ENCODE peak calls at places on chromosome 1, in four cellular contexts. J, Z, C and W are unnamed samples.

GRCh38 chr1:63915121-63915520 is 141.3 kb downstream of the ROR1 start:
- DNase-seq in C (no peak), Z (no peak), J (peak), W (no peak)

GRCh38 chr1:93625582-93626327 is 55.9 kb downstream of the BCAR3 start:
- DNase-seq in J (peak), C (no peak), Z (no peak), W (no peak)

GRCh38 chr1:219304227-219305226 is 130.8 kb downstream of the LYPLAL1 start:
- DNase-seq in J (peak), C (no peak), Z (no peak), W (no peak)

GRCh38 chr1:59605761-59606160 is 209.0 kb upstream of the HOOK1 start:
- DNase-seq in Z (no peak), J (no peak), C (no peak), W (no peak)

GRCh38 chr1:24190970-24191570 is 4.0 kb upstream of the IFNLR1 start:
- DNase-seq in J (no peak), Z (no peak), C (no peak), W (no peak)

GRCh38 chr1:93680121-93681094 is 1.2 kb downstream of the BCAR3 start:
- DNase-seq in J (peak), C (peak), Z (peak), W (peak)

GRCh38 chr1:20430355-20431290 is 55.4 kb downstream of the CAMK2N1 start:
- DNase-seq in J (peak), C (peak), Z (no peak), W (no peak)

GRCh38 chr1:214720561-214720960 is 117.6 kb downstream of the CENPF start:
- DNase-seq in J (no peak), C (no peak), Z (no peak), W (no peak)

GRCh38 chr1:15101801-15102200 is 51.7 kb upstream of the TMEM51 start:
- DNase-seq in Z (no peak), C (no peak), J (no peak), W (peak)

GRCh38 chr1:16068356-16069270 is 4.8 kb downstream of the FAM131C start:
- DNase-seq in Z (peak), J (no peak), C (no peak), W (no peak)

GRCh38 chr1:200877839-200878551 is 5.2 kb downstream of the GPR25 start:
- DNase-seq in J (no peak), Z (no peak), C (no peak), W (no peak)

GRCh38 chr1:42681771-42682483 is at the start of gene YBX1:
- DNase-seq in C (peak), Z (peak), J (peak), W (peak)

GRCh38 chr1:221620437-221621384 is 121.2 kb downstream of the DUSP10 start:
- DNase-seq in J (peak), Z (no peak), C (no peak), W (no peak)

GRCh38 chr1:34984435-34985062 is 598 bp downstream of the TMEM35B start:
- DNase-seq in J (peak), C (peak), Z (no peak), W (peak)

GRCh38 chr1:56190975-56191768 is 388.2 kb downstream of the PLPP3 start:
- DNase-seq in J (no peak), C (no peak), Z (no peak), W (no peak)

GRCh38 chr1:171286032-171286705 is 27.8 kb upstream of the FMO4 start:
- DNase-seq in C (no peak), J (no peak), Z (no peak), W (no peak)

GRCh38 chr1:91502138-91502881 is 1.7 kb downstream of the CDC7 start:
- DNase-seq in Z (no peak), C (peak), J (no peak), W (no peak)

GRCh38 chr1:101820080-101820479 is 176.6 kb downstream of the OLFM3 start:
- DNase-seq in Z (no peak), J (peak), C (no peak), W (no peak)

DNA sequence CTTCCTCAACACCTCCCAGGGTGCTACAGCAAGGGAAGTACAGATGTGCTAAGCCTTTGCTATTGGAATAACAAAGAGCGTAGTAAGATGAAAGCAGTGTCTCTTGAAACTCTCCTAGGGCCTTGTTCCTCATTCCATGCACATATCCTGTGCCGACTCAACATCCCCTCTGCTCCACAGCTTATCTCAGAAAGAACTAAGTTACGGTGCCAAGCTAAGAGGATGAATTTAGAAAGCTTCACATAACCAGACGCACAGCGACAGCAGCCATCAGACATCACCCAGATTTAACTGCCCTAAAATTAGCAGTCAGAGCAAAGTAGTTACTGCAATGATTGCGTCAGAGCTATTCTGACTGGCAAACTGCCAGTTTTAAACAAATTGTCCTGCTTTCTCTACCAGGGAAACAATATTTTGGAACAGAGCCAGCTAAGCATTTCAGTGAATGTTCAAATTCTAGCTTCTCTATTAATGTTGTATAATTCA is 9.5 kb downstream of the SIPA1L2 start:
- DNase-seq in J (peak), C (peak), Z (no peak), W (peak)
- H3K4me3 ChIP-seq in J (peak), C (no peak), Z (no peak), W (no peak)

GRCh38 chr1:22772054-22772453 is 61.4 kb downstream of the EPHB2 start:
- DNase-seq in C (no peak), Z (no peak), J (no peak), W (no peak)

GRCh38 chr1:22777658-22778057 is 67.0 kb downstream of the EPHB2 start:
- DNase-seq in Z (no peak), J (no peak), C (no peak), W (no peak)

GRCh38 chr1:22776051-22776611 is 65.5 kb downstream of the EPHB2 start:
- DNase-seq in C (no peak), Z (no peak), J (peak), W (no peak)

GRCh38 chr1:22773981-22774471 is 63.4 kb downstream of the EPHB2 start:
- DNase-seq in Z (no peak), J (no peak), C (no peak), W (peak)

DNA sequence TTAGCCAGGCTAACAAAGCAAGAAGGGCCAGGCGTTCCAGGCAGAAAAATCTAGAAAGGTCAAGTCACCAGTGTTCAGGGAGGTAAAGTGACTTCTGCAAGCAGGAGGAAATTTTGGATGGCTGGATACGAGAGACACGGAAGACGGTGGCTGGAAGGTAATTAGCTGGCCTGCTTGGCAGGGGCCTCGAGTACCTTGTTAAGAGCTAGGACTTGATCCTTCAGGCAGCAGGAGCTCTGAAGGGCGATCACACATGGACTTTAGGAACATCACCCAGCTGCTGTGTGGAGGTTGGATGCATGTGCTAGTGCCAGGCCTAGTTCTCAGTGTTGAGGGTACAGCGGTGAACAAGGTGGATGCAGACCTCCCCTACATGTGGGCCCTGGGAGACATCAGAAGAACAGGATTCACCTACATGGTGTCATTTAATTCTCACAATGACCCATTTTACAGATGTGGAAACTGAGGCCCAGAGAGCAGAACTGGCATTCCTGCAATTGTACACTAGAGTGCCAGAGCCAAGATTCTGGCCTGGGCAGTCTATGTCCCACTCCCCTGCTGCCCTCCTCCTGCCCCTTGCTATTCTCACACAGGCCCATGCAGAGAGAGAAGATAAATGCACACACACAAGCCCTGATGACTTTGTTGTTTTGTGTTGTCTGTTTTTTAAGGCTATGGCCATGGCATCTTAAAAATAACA is 64.0 kb downstream of the EPHB2 start:
- DNase-seq in Z (no peak), C (no peak), J (no peak), W (no peak)
- TF ChIP-seq EP300 in Z (no peak), C (no peak), J (no peak), W (no peak)

DNA sequence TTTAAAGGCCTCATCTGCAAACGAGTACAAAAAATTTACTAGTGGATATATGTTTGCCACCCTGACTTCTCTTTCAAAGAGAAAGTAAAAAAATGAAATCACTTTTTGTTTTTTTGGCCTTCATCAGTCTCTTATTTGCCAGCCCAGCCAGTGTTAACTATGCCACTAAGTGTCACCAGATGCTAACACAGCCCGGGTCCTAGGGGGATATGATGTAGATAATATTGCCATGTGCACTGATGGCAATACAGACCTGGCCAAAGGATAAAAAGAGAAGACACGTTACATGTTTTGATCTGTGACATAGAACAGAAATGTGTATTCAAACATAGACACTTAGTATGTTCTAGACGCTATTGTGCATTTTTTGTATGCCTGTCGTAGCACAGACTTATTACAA is 6.5 kb downstream of the LRRC53 start:
- DNase-seq in J (peak), C (no peak), Z (no peak), W (no peak)
- H3K4me3 ChIP-seq in J (no peak), C (no peak), Z (no peak), W (no peak)

DNA sequence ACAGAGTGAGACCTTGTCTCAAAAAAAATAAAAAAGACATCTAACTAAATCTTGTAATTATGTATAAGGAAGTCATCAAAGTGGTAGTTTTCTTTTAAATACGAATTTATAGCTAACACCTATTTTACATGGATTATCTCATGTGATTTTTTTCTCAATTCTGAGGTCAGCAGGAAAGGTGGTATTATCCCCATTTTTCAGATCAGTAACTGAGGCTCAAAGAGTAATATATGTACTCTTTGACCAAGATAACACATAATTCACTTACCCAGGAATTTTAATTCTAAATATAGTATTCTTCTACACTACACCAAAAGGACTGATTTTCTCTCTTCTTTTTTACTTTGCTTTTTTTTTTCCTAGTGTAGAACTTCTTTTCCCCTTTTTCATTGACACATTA is 9.1 kb downstream of the IFT25 start:
- DNase-seq in C (no peak), Z (no peak), J (no peak), W (no peak)
- TF ChIP-seq EP300 in C (no peak), Z (no peak), J (no peak), W (no peak)

GRCh38 chr1:21864730-21865129 is 52.7 kb downstream of the LDLRAD2 start:
- DNase-seq in Z (no peak), J (no peak), C (no peak), W (no peak)
- H3K4me3 ChIP-seq in Z (no peak), J (no peak), C (no peak), W (no peak)

GRCh38 chr1:31487894-31488293 is 74.9 kb downstream of the SERINC2 start:
- DNase-seq in J (no peak), Z (no peak), C (no peak), W (no peak)

GRCh38 chr1:31482478-31483011 is 69.5 kb downstream of the SERINC2 start:
- DNase-seq in J (no peak), C (no peak), Z (no peak), W (no peak)

GRCh38 chr1:31479801-31480200 is 66.8 kb downstream of the SERINC2 start:
- DNase-seq in C (no peak), J (no peak), Z (no peak), W (no peak)

GRCh38 chr1:31487143-31487542 is 74.1 kb downstream of the SERINC2 start:
- DNase-seq in Z (no peak), C (no peak), J (no peak), W (no peak)

DNA sequence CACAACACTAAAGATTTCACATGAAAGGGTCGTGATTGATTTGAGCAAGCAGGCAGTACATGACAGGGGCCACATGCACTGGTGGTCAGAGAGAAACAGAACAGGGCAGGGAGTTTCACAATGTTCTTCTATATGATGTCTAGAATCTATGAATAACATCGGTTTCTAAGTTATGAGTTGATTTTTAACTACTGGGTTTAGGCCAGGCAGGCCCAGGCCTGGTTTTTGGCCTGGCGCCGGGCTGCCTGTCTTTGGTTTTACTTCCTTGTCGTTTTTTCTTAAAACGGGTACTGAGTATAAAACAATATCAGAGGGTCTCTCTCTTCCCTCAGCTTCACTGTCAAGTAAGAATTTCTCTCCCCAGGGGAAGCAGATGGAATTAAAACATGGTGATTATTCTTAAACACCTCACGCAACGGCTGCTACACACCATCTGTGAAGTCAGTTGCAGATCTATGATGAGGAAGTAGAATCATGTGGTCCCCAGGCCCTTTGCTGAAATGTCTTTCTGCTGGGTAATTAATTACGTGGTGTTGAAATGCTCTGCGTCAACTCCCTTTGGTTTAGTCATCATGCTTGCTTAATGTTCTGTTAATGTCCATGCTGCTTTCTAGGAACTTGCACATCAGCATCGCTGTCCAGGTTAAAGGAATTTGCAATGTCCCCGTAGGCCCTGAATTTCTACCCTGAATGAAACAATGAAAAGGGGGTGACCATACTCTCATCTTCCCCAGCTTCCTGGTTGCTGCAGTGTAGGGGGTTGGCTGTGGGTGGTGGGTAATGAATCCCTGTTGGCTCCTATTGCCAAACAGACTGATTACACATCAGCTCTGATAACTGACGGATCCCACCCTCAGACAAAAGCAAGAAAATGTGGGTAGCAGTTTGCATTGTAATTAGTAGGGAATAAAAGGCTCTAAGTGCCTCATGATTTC is 70.3 kb downstream of the SERINC2 start:
- DNase-seq in C (peak), Z (peak), J (no peak), W (no peak)
- TF ChIP-seq EP300 in C (peak), Z (peak), J (no peak), W (peak)

DNA sequence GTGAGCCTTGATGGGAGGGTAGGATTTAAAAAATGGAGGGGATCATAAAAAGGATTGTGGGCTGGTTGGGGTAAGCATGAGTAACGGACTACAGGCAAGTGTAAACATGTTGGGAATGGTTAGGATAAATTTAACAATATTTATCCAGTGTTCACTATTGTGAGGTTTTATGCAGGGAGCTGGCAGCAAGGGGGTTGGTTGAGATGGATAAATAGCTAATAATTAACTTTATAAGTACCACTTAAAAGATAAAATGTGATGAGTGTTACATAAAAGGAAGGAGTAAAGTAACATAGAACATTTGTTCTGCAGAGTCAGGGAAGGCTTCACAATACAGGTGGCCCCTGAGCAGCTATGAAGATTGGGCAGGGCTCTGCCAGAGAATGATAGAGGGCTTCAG is 109.0 kb downstream of the NGF start:
- DNase-seq in Z (no peak), C (no peak), J (no peak), W (no peak)
- H3K4me3 ChIP-seq in Z (peak), C (no peak), J (no peak), W (no peak)

GRCh38 chr1:5758859-5759578 is 233.2 kb downstream of the NPHP4 start:
- DNase-seq in Z (no peak), J (no peak), C (no peak), W (peak)

GRCh38 chr1:5756434-5757176 is 235.6 kb downstream of the NPHP4 start:
- DNase-seq in Z (no peak), C (no peak), J (no peak), W (no peak)

GRCh38 chr1:5758000-5758858 is 234.0 kb downstream of the NPHP4 start:
- DNase-seq in J (no peak), Z (no peak), C (no peak), W (no peak)

GRCh38 chr1:5755552-5756125 is 236.6 kb downstream of the NPHP4 start:
- DNase-seq in J (no peak), Z (no peak), C (no peak), W (no peak)

DNA sequence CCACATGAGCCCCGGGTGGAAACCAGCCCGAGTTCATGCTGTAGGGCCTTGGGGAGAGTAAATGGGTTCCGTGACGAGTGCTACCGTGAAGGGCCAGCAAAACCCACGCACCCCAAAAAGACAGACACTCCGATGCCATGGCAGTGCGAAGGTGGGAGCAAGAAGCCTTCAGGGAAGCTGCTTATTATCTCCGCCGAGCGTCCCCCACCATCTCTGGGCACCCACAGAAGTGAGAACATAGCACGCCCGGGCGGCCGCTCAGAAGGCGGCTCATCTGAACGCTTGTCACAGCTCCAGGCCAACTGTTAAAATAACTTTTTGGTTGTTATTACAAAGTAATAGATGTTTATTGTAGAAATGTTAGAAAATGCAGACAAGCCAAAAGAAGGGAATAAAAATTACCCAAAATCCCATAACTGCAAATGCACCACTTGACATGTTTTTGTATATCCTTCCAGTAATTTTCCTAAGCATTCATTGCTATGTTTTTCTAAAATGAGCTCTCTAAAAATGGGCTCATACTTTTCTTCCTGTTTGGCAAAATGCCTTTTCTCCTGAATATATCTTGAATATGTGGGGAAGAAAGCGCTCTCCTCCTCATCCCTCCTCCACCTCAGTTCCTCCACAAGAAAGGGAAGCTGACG is 234.9 kb downstream of the NPHP4 start:
- DNase-seq in J (no peak), C (no peak), Z (no peak), W (no peak)
- TF ChIP-seq EP300 in J (no peak), C (no peak), Z (no peak), W (no peak)

DNA sequence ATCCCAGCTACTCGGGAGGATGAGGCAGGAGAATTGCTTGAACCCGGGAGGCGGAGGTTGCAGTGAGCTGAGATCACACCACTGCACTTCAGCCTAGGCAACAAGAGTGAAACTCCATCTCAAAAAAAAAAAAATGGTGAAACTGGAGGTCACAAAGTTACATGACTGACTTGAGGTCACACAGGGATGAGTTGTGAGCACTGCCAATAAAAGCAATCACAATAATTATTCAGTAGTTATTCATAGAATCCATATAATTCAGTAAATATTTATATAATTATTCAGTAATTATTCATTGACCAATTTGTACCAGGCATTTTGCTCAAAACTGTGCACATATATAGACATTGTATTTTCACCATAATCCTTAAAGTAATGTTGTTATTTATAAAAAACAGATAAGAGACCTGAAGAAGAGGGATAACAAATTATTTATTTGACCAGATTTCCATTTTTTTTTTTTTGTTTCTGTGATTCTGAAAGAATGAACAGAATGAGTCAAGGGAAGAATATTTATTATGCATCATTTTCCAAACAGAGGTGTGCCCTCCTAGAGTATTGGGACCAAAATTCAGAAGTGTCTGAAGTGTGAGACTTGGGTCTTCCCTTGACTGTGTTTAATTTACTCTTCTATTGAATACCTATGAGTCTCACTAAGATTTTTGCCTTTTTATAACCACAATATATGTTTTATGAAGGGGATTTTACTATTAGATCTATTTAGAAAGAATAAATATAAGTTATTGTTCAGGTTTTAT is 43.0 kb downstream of the PRKAB2 start:
- DNase-seq in C (no peak), Z (no peak), J (no peak), W (no peak)
- H3K4me3 ChIP-seq in C (no peak), Z (no peak), J (no peak), W (no peak)